ENCODE peak calls at places on chromosomes 6 and 20, in eight cellular contexts. T, I, C, J, S, O, W and F are unnamed samples.

GRCh38 chr20:59992531-59992930 is 34.3 kb downstream of the CDH26 start:
- DNase-seq in T (no peak), I (no peak), W (no peak), O (no peak), J (no peak), C (no peak), S (no peak), F (no peak)

GRCh38 chr6:73766040-73766439 is 70.0 kb downstream of the CD109 start:
- DNase-seq in T (no peak), J (no peak), O (no peak), W (no peak), C (no peak), I (no peak), S (no peak), F (no peak)

GRCh38 chr6:42512498-42513042 is 51.3 kb upstream of the UBR2 start:
- DNase-seq in I (no peak), S (no peak), W (no peak), O (no peak), J (no peak), T (no peak), C (no peak), F (no peak)

GRCh38 chr20:19633985-19634384 is 124.1 kb upstream of the RIN2 start:
- DNase-seq in I (no peak), T (peak), J (no peak), S (no peak), O (no peak), W (peak), C (no peak), F (no peak)

GRCh38 chr6:4055420-4056041 is 23.4 kb downstream of the FAM217A start:
- DNase-seq in J (peak), W (peak), T (peak), O (peak), S (peak), I (no peak), C (no peak), F (no peak)

GRCh38 chr20:40697466-40697987 is 8.5 kb upstream of the MAFB start:
- DNase-seq in J (no peak), O (no peak), C (no peak), T (no peak), I (no peak), S (no peak), W (no peak), F (no peak)

GRCh38 chr6:84549912-84550311 is 214.5 kb downstream of the TBX18 start:
- DNase-seq in J (no peak), I (no peak), C (no peak), W (no peak), T (no peak), S (no peak), O (no peak), F (no peak)

GRCh38 chr6:118401325-118401998 is 146.6 kb upstream of the PLN start:
- DNase-seq in J (no peak), C (no peak), I (no peak), W (no peak), T (no peak), O (no peak), S (no peak), F (no peak)

GRCh38 chr6:162237331-162237730 is 490.2 kb downstream of the PRKN start:
- DNase-seq in O (no peak), S (no peak), J (no peak), I (no peak), C (no peak), T (no peak), W (no peak), F (no peak)

GRCh38 chr6:75418233-75418632 is 75.4 kb downstream of the FILIP1 start:
- DNase-seq in T (no peak), I (no peak), J (no peak), C (no peak), O (no peak), S (peak), W (peak), F (no peak)

GRCh38 chr6:118876201-118876600 is 17.8 kb upstream of the ASF1A start:
- DNase-seq in J (no peak), C (no peak), T (no peak), O (no peak), I (no peak), S (no peak), W (no peak), F (no peak)

GRCh38 chr20:4091332-4092135 is 76.2 kb upstream of the RNF24 start:
- DNase-seq in T (peak), O (peak), I (peak), S (peak), J (no peak), W (peak), C (peak), F (peak)

GRCh38 chr20:25511183-25511582 is 74.1 kb downstream of the NINL start:
- DNase-seq in I (no peak), T (no peak), J (no peak), O (no peak), C (peak), W (no peak), S (no peak), F (no peak)

GRCh38 chr20:25514195-25514594 is 71.1 kb downstream of the NINL start:
- DNase-seq in S (no peak), W (no peak), J (no peak), C (no peak), I (no peak), O (no peak), T (no peak), F (no peak)

GRCh38 chr20:25517124-25517523 is 68.2 kb downstream of the NINL start:
- DNase-seq in T (no peak), W (no peak), J (no peak), S (no peak), I (no peak), C (peak), O (no peak), F (no peak)

GRCh38 chr20:25512709-25513108 is 72.6 kb downstream of the NINL start:
- DNase-seq in C (peak), I (no peak), T (no peak), O (no peak), W (no peak), S (no peak), J (no peak), F (no peak)

GRCh38 chr20:25514747-25515340 is 70.5 kb downstream of the NINL start:
- DNase-seq in S (no peak), W (no peak), O (no peak), I (no peak), J (no peak), C (peak), T (no peak), F (no peak)
- TF ChIP-seq CTCF in S (no peak), W (no peak), O (no peak), I (no peak), J (no peak), C (no peak), T (no peak), F (no peak)

GRCh38 chr6:157839606-157840005 is 16.6 kb downstream of the SNX9 start:
- DNase-seq in J (no peak), T (no peak), O (no peak), C (no peak), W (no peak), I (no peak), S (no peak), F (no peak)

GRCh38 chr6:157840261-157840660 is 17.2 kb downstream of the SNX9 start:
- DNase-seq in O (no peak), J (no peak), T (no peak), W (no peak), I (no peak), C (no peak), S (no peak), F (no peak)

GRCh38 chr6:157840776-157841175 is 17.7 kb downstream of the SNX9 start:
- DNase-seq in J (no peak), W (peak), T (no peak), S (peak), I (no peak), O (no peak), C (no peak), F (no peak)

GRCh38 chr6:157842213-157842612 is 19.2 kb downstream of the SNX9 start:
- DNase-seq in W (no peak), T (no peak), S (no peak), I (no peak), O (no peak), C (no peak), J (no peak), F (no peak)

GRCh38 chr6:157841211-157841840 is 18.3 kb downstream of the SNX9 start:
- DNase-seq in C (no peak), S (no peak), I (no peak), W (no peak), O (peak), T (no peak), J (no peak), F (no peak)
- TF ChIP-seq CTCF in C (no peak), S (no peak), I (no peak), W (no peak), O (no peak), T (no peak), J (no peak), F (no peak)

DNA sequence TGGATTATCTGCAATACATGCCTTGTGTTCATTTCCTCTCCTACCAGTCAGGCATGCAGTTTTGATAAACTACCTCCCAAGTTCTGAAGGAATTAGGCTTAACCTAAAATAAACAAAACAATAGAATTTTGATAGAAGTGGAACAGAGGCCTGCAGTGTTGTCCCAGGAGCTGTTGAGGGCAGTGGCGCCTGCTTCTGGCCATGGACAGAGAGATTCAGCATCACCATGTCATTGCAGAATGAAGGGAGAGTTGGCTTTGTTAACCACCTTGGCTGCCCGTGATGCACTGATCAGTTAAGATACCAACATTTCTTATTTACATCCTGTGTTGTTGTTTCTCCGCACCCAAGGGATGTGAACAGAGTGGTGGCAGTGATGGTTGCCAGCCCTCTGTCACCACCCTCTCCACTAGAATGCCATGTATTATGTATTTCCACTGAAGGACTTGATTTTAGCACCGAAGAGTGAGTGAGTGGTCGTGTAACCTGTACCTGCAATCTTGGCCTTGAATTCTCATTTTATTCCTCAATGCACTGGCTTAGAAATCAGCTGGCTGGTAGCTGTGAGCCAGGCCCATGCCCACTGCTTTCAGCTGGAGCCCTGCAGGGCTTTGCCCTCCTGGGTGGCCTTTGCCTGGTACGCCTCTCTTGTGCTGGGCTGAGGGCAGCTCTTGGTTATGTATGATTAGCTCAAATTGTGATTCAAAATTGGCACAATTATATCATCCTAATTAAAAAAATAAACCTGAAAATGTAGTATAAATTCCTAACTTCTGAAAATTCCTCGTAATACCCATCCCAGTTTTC is 56.5 kb downstream of the SHLD1 start:
- DNase-seq in O (no peak), T (no peak), W (no peak), I (no peak), C (peak), S (peak), J (no peak), F (peak)
- TF ChIP-seq CTCF in O (no peak), T (peak), W (peak), I (no peak), C (no peak), S (peak), J (peak), F (no peak)

GRCh38 chr6:151690303-151690702 is 117.2 kb upstream of the ESR1 start:
- DNase-seq in C (no peak), O (no peak), J (no peak), W (peak), T (no peak), S (peak), I (no peak), F (no peak)
- TF ChIP-seq CTCF in C (no peak), O (no peak), J (no peak), W (no peak), T (peak), S (no peak), I (no peak), F (no peak)

GRCh38 chr6:40599580-40599979 is 12.4 kb upstream of the LRFN2 start:
- DNase-seq in S (peak), C (no peak), J (no peak), W (no peak), I (peak), T (no peak), O (no peak), F (no peak)
- TF ChIP-seq CTCF in S (no peak), C (no peak), J (no peak), W (no peak), I (no peak), T (no peak), O (no peak), F (no peak)

DNA sequence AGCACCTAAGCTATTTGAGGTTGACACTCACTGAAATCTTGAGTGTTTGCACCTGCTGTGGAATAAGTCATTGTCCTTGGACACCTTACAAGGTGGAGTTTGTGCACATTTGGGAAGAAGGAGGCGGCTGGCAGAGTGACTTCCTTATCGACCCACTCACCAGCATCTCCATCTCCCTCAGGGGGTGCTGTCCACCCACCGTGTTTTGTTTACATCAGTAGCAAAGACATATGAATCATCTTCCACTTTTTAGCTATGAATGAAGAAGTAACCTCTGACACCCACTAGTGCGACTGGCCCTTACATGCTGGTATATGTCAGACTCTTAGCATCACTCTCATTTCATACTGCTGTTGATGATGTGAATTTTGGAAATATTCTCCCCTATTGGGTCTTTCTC is 119.5 kb upstream of the SGK1 start:
- DNase-seq in T (no peak), I (no peak), O (peak), S (peak), J (no peak), W (peak), C (no peak), F (no peak)
- TF ChIP-seq CTCF in T (no peak), I (no peak), O (peak), S (no peak), J (peak), W (no peak), C (no peak), F (peak)

DNA sequence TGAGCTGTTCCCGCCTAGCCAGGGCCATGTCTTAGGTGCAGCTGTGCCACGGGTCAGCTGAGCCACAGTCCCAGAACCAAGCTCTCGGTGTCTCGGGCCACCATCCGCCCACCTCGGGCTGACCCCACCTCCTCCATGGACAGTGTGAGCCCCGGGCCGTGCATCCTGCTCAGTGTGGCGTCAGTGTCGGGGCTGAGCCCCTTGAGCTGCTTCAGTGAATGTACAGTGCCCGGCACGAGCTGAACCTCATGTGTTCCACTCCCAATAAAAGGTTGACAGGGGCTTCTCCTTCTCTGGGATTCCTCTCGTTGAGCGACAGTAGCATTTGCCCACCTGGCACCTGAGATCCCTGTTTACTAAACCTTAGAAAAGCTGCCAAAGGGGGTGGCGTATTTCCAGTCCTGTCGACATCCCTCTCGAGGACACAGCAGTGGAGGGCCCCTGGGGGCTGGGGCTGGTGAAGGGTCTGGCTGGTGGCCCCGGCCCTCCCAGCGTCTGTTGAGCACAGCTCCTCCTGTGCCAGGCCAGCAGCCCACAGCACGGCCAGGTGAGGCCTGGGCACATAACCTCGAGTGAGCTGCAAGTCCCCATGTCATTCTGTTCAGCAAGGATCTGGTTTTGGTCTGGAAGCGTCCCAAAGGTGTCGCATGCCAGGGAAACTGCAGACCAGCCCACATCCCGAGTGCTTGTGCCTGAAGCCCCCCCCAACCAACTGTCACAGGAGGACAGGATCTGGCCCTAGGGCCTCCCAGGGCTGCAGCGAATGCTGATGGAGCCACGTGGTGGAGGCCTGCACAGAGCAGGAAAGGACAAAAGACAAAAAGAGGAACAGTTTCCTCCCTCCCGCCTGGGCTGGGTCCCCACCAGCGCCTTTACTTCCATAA is 21.2 kb upstream of the PYGB start:
- DNase-seq in T (peak), C (peak), W (no peak), S (no peak), I (no peak), O (no peak), J (no peak), F (no peak)
- TF ChIP-seq CTCF in T (no peak), C (no peak), W (no peak), S (no peak), I (no peak), O (no peak), J (no peak), F (no peak)